ENCODE peak calls at places on chromosomes 5 and 9, in six cellular contexts. H is dorsolateral prefrontal cortex, C is endodermal cell, Y is left lung, A is WERI-Rb-1, N is PC-9. O is an unnamed sample.

GRCh38 chr9:2193565-2193964 is 178.4 kb downstream of the SMARCA2 start:
- DNase-seq in C (no peak), H (no peak), N (no peak), Y (no peak), A (no peak), O (no peak)

GRCh38 chr9:71663216-71663615 is 105.1 kb downstream of the CEMIP2 start:
- DNase-seq in A (no peak), C (no peak), H (no peak), N (no peak), Y (no peak), O (no peak)

GRCh38 chr5:171226096-171226495 is 83.0 kb upstream of the TLX3 start:
- DNase-seq in A (no peak), Y (no peak), N (no peak), C (no peak), H (no peak), O (no peak)

GRCh38 chr9:21527579-21527978 is 45.5 kb upstream of the IFNE start:
- DNase-seq in H (no peak), C (no peak), N (no peak), Y (peak), A (no peak), O (no peak)

GRCh38 chr5:152271420-152271819 is 133.7 kb downstream of the NMUR2 start:
- DNase-seq in N (no peak), A (peak), C (peak), Y (no peak), H (no peak), O (peak)

GRCh38 chr5:143533978-143534763 is 130.7 kb upstream of the NR3C1 start:
- DNase-seq in A (no peak), N (no peak), H (no peak), Y (no peak), C (no peak), O (no peak)

GRCh38 chr5:76622973-76623596 is at the start of gene F2RL2:
- DNase-seq in H (no peak), Y (no peak), C (peak), N (peak), A (peak), O (peak)

GRCh38 chr9:90991953-90992352 is 190.3 kb downstream of the SYK start:
- DNase-seq in H (no peak), A (no peak), N (no peak), C (no peak), Y (no peak), O (no peak)

GRCh38 chr5:30809907-30810306 is 383.6 kb upstream of the CDH6 start:
- DNase-seq in H (no peak), N (no peak), A (no peak), C (no peak), Y (no peak), O (no peak)

GRCh38 chr9:111798786-111799185 is 4.0 kb upstream of the SHOC1 start:
- DNase-seq in C (no peak), A (no peak), H (no peak), Y (no peak), N (no peak), O (no peak)

GRCh38 chr5:172569862-172570558 is 71.1 kb upstream of the NEURL1B start:
- DNase-seq in Y (no peak), C (peak), N (no peak), A (peak), H (no peak), O (peak)

GRCh38 chr5:132641841-132642240 is 16.1 kb upstream of the IL13 start:
- DNase-seq in H (no peak), N (no peak), A (no peak), Y (no peak), C (no peak), O (no peak)

GRCh38 chr5:172437445-172438303 is 16.7 kb downstream of the SH3PXD2B start:
- DNase-seq in C (no peak), H (no peak), N (peak), A (no peak), Y (peak), O (no peak)

GRCh38 chr5:141760193-141760592 is 78.2 kb upstream of the ARAP3 start:
- DNase-seq in H (no peak), Y (no peak), C (no peak), A (no peak), N (no peak), O (no peak)

GRCh38 chr9:75239176-75239575 is 150.9 kb downstream of the OSTF1 start:
- DNase-seq in C (no peak), A (no peak), Y (no peak), N (peak), H (no peak), O (no peak)

GRCh38 chr9:113446323-113446740 is 17.2 kb upstream of the RGS3 start:
- DNase-seq in A (no peak), H (no peak), C (peak), N (no peak), Y (no peak), O (peak)

GRCh38 chr9:9938432-9938831 is 674.4 kb downstream of the PTPRD start:
- DNase-seq in C (no peak), N (no peak), Y (peak), A (no peak), H (no peak), O (no peak)

GRCh38 chr9:137190315-137190853 is 1.9 kb downstream of the SSNA1 start:
- DNase-seq in Y (no peak), H (no peak), N (no peak), A (no peak), C (no peak), O (no peak)

GRCh38 chr5:57413145-57413544 is 69.5 kb downstream of the ACTBL2 start:
- DNase-seq in H (no peak), A (no peak), Y (no peak), C (no peak), N (no peak), O (no peak)

GRCh38 chr5:82459626-82460025 is 181.5 kb upstream of the RPS23 start:
- DNase-seq in N (no peak), A (no peak), C (no peak), H (no peak), Y (no peak), O (no peak)

GRCh38 chr5:66814146-66814991 is 218.2 kb downstream of the MAST4 start:
- DNase-seq in C (peak), H (no peak), N (no peak), A (peak), Y (no peak), O (peak)

GRCh38 chr9:128729302-128729701 is 5.4 kb upstream of the ZDHHC12 start:
- DNase-seq in A (no peak), C (peak), H (no peak), Y (no peak), N (no peak), O (no peak)

GRCh38 chr9:97372580-97372979 is 39.3 kb upstream of the TDRD7 start:
- DNase-seq in A (no peak), Y (no peak), C (no peak), N (no peak), H (no peak), O (no peak)

GRCh38 chr5:57724836-57725235 is 242.2 kb upstream of the ACTBL2 start:
- DNase-seq in N (no peak), C (no peak), H (no peak), A (no peak), Y (no peak), O (no peak)

GRCh38 chr9:99433555-99433954 is 211.5 kb downstream of the SEC61B start:
- DNase-seq in N (peak), C (peak), Y (peak), A (no peak), H (no peak), O (no peak)

GRCh38 chr5:180785794-180786221 is 16.8 kb downstream of the MGAT1 start:
- DNase-seq in N (peak), Y (no peak), A (no peak), H (no peak), C (peak), O (peak)

GRCh38 chr5:141850183-141850768 is 27.9 kb downstream of the PCDH1 start:
- DNase-seq in C (no peak), N (no peak), A (peak), Y (no peak), H (no peak), O (peak)

GRCh38 chr5:2465383-2465782 is 286.1 kb downstream of the IRX2 start:
- DNase-seq in Y (no peak), C (peak), N (no peak), A (peak), H (no peak), O (peak)

GRCh38 chr9:96376926-96377874 is 6.3 kb downstream of the SLC35D2 start:
- DNase-seq in C (no peak), Y (no peak), N (peak), H (no peak), A (no peak), O (no peak)

GRCh38 chr5:93626801-93627200 is 43.8 kb downstream of the NR2F1 start:
- DNase-seq in C (no peak), A (no peak), H (no peak), N (no peak), Y (no peak), O (no peak)

GRCh38 chr5:64854855-64855254 is 86.1 kb downstream of the CWC27 start:
- DNase-seq in H (no peak), C (no peak), A (no peak), Y (no peak), N (no peak), O (no peak)

GRCh38 chr9:125700791-125701190 is 6.2 kb downstream of the MAPKAP1 start:
- DNase-seq in Y (no peak), N (no peak), H (no peak), A (no peak), C (peak), O (peak)
- H3K4me3 ChIP-seq in Y (no peak), N (no peak), H (no peak), A (no peak), C (no peak), O (no peak)

GRCh38 chr5:124060010-124060409 is 548.0 kb downstream of the CSNK1G3 start:
- DNase-seq in H (no peak), C (no peak), A (no peak), N (no peak), Y (no peak), O (no peak)

GRCh38 chr5:124057161-124057814 is 545.3 kb downstream of the CSNK1G3 start:
- DNase-seq in Y (peak), H (no peak), C (no peak), A (peak), N (peak), O (no peak)

GRCh38 chr5:124056326-124057160 is 544.6 kb downstream of the CSNK1G3 start:
- DNase-seq in C (no peak), H (no peak), A (no peak), Y (no peak), N (no peak), O (no peak)

GRCh38 chr5:124059200-124059599 is 547.2 kb downstream of the CSNK1G3 start:
- DNase-seq in H (no peak), A (no peak), Y (no peak), C (no peak), N (no peak), O (no peak)

GRCh38 chr5:124057815-124058231 is 545.8 kb downstream of the CSNK1G3 start:
- DNase-seq in H (no peak), A (no peak), N (no peak), C (no peak), Y (no peak), O (no peak)
- H3K4me3 ChIP-seq in H (peak), A (no peak), N (no peak), C (no peak), Y (no peak), O (no peak)

DNA sequence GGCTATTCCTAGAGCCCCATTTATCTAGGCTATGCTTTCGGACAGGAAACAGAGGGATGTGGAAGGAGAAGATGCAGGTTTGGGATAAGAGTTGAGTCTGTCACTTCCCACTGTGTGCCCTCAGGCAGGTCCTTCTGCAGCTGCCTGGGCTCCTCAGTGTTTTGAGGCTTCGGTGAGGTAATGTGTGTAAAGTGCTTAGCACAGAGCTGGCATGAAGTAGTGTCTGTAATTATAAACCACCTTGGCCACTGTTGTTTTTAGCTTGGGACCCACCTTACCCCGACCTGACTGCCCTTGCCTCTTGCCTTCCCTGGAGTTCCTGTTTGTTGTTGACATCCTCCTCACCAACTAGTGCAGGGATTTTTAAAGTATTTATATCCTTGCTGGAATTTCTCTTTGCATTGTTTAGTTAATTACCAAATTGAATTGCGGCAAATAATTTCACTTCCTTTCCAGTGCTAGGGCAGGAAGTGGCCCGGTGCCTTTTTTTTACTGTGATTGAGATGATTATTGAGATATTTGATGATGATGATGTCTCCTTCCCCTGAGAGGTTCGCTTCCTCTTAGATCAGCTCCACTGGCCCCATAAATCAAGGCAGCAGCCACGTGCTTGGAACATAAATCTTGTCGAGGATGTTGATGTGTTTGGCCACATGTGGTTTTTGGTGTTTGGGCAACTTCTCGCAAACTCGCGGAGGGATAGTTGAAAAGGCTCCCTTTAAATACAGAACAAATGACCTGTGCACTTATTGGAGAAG is 38.2 kb upstream of the DAB2IP start:
- DNase-seq in A (no peak), C (no peak), N (peak), Y (no peak), H (no peak), O (no peak)
- H3K4me3 ChIP-seq in A (no peak), C (no peak), N (peak), Y (no peak), H (no peak), O (no peak)

DNA sequence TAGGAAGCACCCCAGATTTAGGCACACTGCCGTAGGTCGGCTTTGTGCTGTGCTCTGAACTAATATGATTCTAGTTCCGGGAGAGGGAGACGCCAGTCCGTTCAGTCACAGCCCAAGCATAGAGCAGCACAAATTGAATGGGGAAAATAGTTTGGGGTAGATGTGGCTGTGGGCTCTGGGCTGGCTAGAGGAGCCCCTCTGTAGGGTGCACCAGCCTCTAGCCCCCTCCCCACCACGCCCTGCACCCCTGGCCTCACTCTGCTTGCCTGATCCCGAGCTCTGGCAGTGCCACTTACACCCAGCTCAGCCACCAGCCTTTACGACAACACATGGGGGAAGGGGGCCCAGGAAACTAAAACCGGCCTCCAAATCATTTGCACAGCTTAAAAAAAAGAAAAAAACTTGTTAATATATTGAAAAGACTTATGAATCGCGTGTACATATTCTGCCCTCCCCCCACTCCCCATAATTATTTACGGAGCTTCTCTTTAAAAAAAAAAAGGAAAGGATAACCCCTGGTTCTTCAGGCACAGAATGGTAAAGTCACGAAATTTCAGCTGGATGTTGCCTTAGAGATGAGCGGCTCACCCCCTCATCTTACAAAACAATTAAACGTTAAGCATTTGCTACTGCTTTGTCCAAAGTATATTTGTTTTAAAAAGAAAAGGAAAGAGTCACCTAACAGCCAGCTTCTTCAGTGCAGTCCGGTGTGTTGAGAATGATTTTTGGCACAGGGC is 3.4 kb downstream of the LMX1B start:
- DNase-seq in H (no peak), Y (no peak), N (no peak), C (no peak), A (no peak), O (peak)
- H3K4me3 ChIP-seq in H (no peak), Y (no peak), N (no peak), C (peak), A (no peak), O (no peak)

GRCh38 chr9:132187006-132187760 is 25.3 kb downstream of the NTNG2 start:
- DNase-seq in N (no peak), A (no peak), H (no peak), C (no peak), Y (no peak), O (no peak)
- H3K4me3 ChIP-seq in N (no peak), A (no peak), H (peak), C (no peak), Y (no peak), O (peak)

GRCh38 chr5:146345578-146346366 is 7.1 kb downstream of the POU4F3 start:
- DNase-seq in N (no peak), H (no peak), C (peak), A (peak), Y (peak), O (peak)
- H3K4me3 ChIP-seq in N (no peak), H (no peak), C (peak), A (peak), Y (no peak), O (peak)

GRCh38 chr5:90948969-90949368 is 390.4 kb downstream of the ADGRV1 start:
- DNase-seq in N (no peak), A (no peak), C (no peak), Y (no peak), H (no peak), O (no peak)

GRCh38 chr5:90949469-90950358 is 391.1 kb downstream of the ADGRV1 start:
- DNase-seq in Y (no peak), A (no peak), H (no peak), C (no peak), N (no peak), O (no peak)

GRCh38 chr5:90944116-90944515 is 385.5 kb downstream of the ADGRV1 start:
- DNase-seq in Y (no peak), N (no peak), C (no peak), A (no peak), H (no peak), O (no peak)

GRCh38 chr5:90947667-90948066 is 389.1 kb downstream of the ADGRV1 start:
- DNase-seq in C (no peak), A (no peak), H (no peak), N (no peak), Y (no peak), O (no peak)
- H3K4me3 ChIP-seq in C (no peak), A (no peak), H (no peak), N (no peak), Y (no peak), O (no peak)